ENCODE peak calls at places on chromosome 22, in seven cellular contexts. Z, H, J, F, L, W and V are unnamed samples.

GRCh38 chr22:50696799-50697561 is 24.4 kb downstream of the SHANK3 start:
- DNase-seq in J (no peak), Z (peak), H (peak), L (no peak), W (no peak), F (peak), V (no peak)

GRCh38 chr22:20015971-20016733 is 471 bp downstream of the ARVCF start:
- DNase-seq in J (peak), W (no peak), L (no peak), H (peak), F (peak), Z (peak), V (no peak)

GRCh38 chr22:27480487-27480886 is 321.1 kb downstream of the MN1 start:
- DNase-seq in H (no peak), W (no peak), J (no peak), L (no peak), Z (no peak), F (peak), V (no peak)

GRCh38 chr22:41501209-41501608 is 32.3 kb downstream of the ACO2 start:
- DNase-seq in W (peak), L (no peak), H (peak), F (peak), J (peak), Z (no peak), V (no peak)

GRCh38 chr22:42688914-42689275 is 31.8 kb downstream of the A4GALT start:
- DNase-seq in L (no peak), F (no peak), H (no peak), W (no peak), Z (no peak), J (no peak), V (no peak)

GRCh38 chr22:19220867-19221266 is 42.3 kb upstream of the SLC25A1 start:
- DNase-seq in L (no peak), F (no peak), H (no peak), W (no peak), J (no peak), Z (no peak), V (no peak)

GRCh38 chr22:20494978-20495860 is at the start of gene KLHL22:
- DNase-seq in F (peak), W (peak), Z (no peak), L (no peak), H (peak), J (peak), V (no peak)

GRCh38 chr22:44091021-44091721 is 67.1 kb downstream of the PARVB start:
- DNase-seq in J (peak), L (no peak), W (peak), H (peak), Z (no peak), F (peak), V (no peak)

GRCh38 chr22:43152355-43153071 is 1.2 kb downstream of the TSPO start:
- DNase-seq in L (peak), J (peak), F (no peak), W (peak), Z (peak), H (peak), V (no peak)

GRCh38 chr22:32695451-32695891 is 106.0 kb upstream of the TIMP3 start:
- DNase-seq in F (no peak), L (no peak), J (no peak), W (no peak), H (peak), Z (no peak), V (no peak)

GRCh38 chr22:35838849-35839646 is 121.4 kb downstream of the APOL5 start:
- DNase-seq in F (peak), L (no peak), Z (peak), H (peak), W (peak), J (no peak), V (no peak)

GRCh38 chr22:18031670-18032454 is 7.5 kb upstream of the MICAL3 start:
- DNase-seq in H (peak), Z (no peak), L (no peak), F (no peak), W (no peak), J (no peak), V (no peak)